ENCODE peak calls at places on chromosome 20, in six cellular contexts. B is spleen; Z is OCI-LY7; X is testis; G is CD8-positive, alpha-beta memory T cell; M is IMR-90. N is an unnamed sample.

GRCh38 chr20:8492182-8492581 is 360.1 kb downstream of the PLCB1 start:
- DNase-seq in B (no peak), Z (no peak), X (no peak), G (no peak), M (no peak), N (no peak)

GRCh38 chr20:38173237-38174156 is 8.4 kb upstream of the TGM2 start:
- DNase-seq in B (no peak), Z (no peak), X (no peak), G (no peak), M (peak), N (no peak)

GRCh38 chr20:48789185-48789668 is 38.6 kb downstream of the PREX1 start:
- DNase-seq in B (peak), Z (no peak), X (no peak), G (no peak), M (no peak), N (no peak)

GRCh38 chr20:32236048-32236533 is 28.4 kb downstream of the POFUT1 start:
- DNase-seq in B (no peak), Z (no peak), X (no peak), G (no peak), M (no peak), N (peak)

GRCh38 chr20:19835533-19836222 is 77.6 kb downstream of the RIN2 start:
- DNase-seq in B (no peak), Z (no peak), X (no peak), G (no peak), M (no peak), N (no peak)

GRCh38 chr20:1326031-1326930 is 2.7 kb downstream of the SDCBP2 start:
- DNase-seq in B (peak), Z (no peak), X (peak), G (no peak), M (peak), N (no peak)

GRCh38 chr20:48773837-48774418 is 53.9 kb downstream of the PREX1 start:
- DNase-seq in B (peak), Z (no peak), X (no peak), G (no peak), M (no peak), N (no peak)

GRCh38 chr20:57718490-57719009 is 8.7 kb upstream of the PMEPA1 start:
- DNase-seq in B (peak), Z (peak), X (peak), G (peak), M (peak), N (peak)

GRCh38 chr20:46011631-46012482 is 3.1 kb downstream of the MMP9 start:
- DNase-seq in B (peak), Z (peak), X (peak), G (no peak), M (peak), N (no peak)

GRCh38 chr20:62602550-62602949 is 39.8 kb upstream of the SLCO4A1 start:
- DNase-seq in B (peak), Z (no peak), X (no peak), G (peak), M (no peak), N (peak)

GRCh38 chr20:20490673-20491072 is 122.8 kb downstream of the INSM1 start:
- DNase-seq in B (no peak), Z (no peak), X (no peak), G (no peak), M (no peak), N (no peak)

GRCh38 chr20:53736757-53737403 is 143.2 kb upstream of the ZNF217 start:
- DNase-seq in B (no peak), Z (peak), X (no peak), G (no peak), M (peak), N (no peak)

GRCh38 chr20:13113731-13114130 is 105.0 kb downstream of the SPTLC3 start:
- DNase-seq in B (no peak), Z (no peak), X (no peak), G (no peak), M (no peak), N (no peak)

GRCh38 chr20:46022411-46023147 is 6.4 kb upstream of the SLC12A5 start:
- DNase-seq in B (peak), Z (peak), X (peak), G (peak), M (peak), N (no peak)

GRCh38 chr20:33842346-33842745 is 31.2 kb downstream of the CHMP4B start:
- DNase-seq in B (no peak), Z (no peak), X (no peak), G (no peak), M (no peak), N (no peak)

GRCh38 chr20:38940644-38941043 is 14.4 kb downstream of the FAM83D start:
- DNase-seq in B (no peak), Z (no peak), X (no peak), G (no peak), M (no peak), N (no peak)

GRCh38 chr20:37042986-37043972 is 52.5 kb downstream of the RBL1 start:
- DNase-seq in B (no peak), Z (peak), X (no peak), G (no peak), M (no peak), N (no peak)

GRCh38 chr20:18165553-18165952 is 27.9 kb downstream of the KAT14 start:
- DNase-seq in B (no peak), Z (no peak), X (no peak), G (no peak), M (peak), N (no peak)

GRCh38 chr20:24018796-24019195 is 30.2 kb upstream of the GGTLC1 start:
- DNase-seq in B (no peak), Z (no peak), X (no peak), G (no peak), M (no peak), N (no peak)

GRCh38 chr20:33680681-33681080 is 5.5 kb downstream of the E2F1 start:
- DNase-seq in B (no peak), Z (no peak), X (no peak), G (no peak), M (peak), N (no peak)

GRCh38 chr20:51651921-51652549 is 109.5 kb upstream of the NFATC2 start:
- DNase-seq in B (no peak), Z (no peak), X (no peak), G (no peak), M (no peak), N (no peak)

GRCh38 chr20:4569092-4569491 is 152.6 kb upstream of the PRND start:
- DNase-seq in B (no peak), Z (no peak), X (no peak), G (no peak), M (no peak), N (no peak)

GRCh38 chr20:45911486-45912343 is at the start of gene PLTP:
- DNase-seq in B (peak), Z (no peak), X (peak), G (no peak), M (peak), N (peak)

GRCh38 chr20:35010405-35011192 is 54.9 kb downstream of the MYH7B start:
- DNase-seq in B (no peak), Z (no peak), X (peak), G (no peak), M (no peak), N (no peak)
- H3K27ac ChIP-seq in B (peak), Z (no peak), X (no peak), G (no peak), M (no peak), N (no peak)

GRCh38 chr20:21684671-21685070 is 20.8 kb upstream of the PAX1 start:
- DNase-seq in B (no peak), Z (no peak), X (no peak), G (no peak), M (no peak), N (no peak)

GRCh38 chr20:21677781-21678180 is 27.7 kb upstream of the PAX1 start:
- DNase-seq in B (no peak), Z (no peak), X (no peak), G (no peak), M (no peak), N (no peak)

GRCh38 chr20:21681932-21682318 is 23.5 kb upstream of the PAX1 start:
- DNase-seq in B (peak), Z (no peak), X (no peak), G (no peak), M (no peak), N (no peak)

GRCh38 chr20:21681219-21681931 is 24.1 kb upstream of the PAX1 start:
- DNase-seq in B (peak), Z (no peak), X (no peak), G (no peak), M (no peak), N (no peak)

GRCh38 chr20:21682576-21682975 is 22.9 kb upstream of the PAX1 start:
- DNase-seq in B (no peak), Z (no peak), X (no peak), G (no peak), M (no peak), N (no peak)
- H3K4me3 ChIP-seq in B (no peak), Z (no peak), X (no peak), G (no peak), M (no peak), N (no peak)

GRCh38 chr20:47275548-47275947 is 81.0 kb downstream of the ZMYND8 start:
- DNase-seq in B (no peak), Z (no peak), X (no peak), G (no peak), M (no peak), N (no peak)
- H3K27ac ChIP-seq in B (peak), Z (no peak), X (no peak), G (no peak), M (peak), N (peak)

DNA sequence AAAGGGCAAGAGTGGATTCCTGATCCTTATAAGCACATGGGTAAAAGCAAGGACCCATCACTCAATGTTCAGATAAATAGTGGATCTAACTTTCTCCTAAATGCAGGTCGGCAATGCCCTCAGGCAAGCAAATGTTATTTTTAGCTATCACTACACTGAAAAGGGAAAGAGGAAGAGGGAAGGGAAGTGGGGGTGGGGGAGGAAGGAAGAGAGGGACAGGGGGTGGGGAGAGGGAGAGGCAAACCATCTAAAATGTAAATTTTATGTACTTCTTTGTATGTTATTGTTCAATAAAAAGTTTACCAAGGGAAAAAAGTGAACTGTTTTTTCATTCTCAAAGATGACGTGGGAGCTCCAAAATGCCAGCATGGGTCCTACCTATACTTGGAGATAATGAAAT is 44.2 kb downstream of the CHD6 start:
- DNase-seq in B (no peak), Z (no peak), X (no peak), G (no peak), M (no peak), N (no peak)
- H3K4me3 ChIP-seq in B (no peak), Z (no peak), X (no peak), G (no peak), M (no peak), N (no peak)